ENCODE peak calls at places on chromosomes 2 and 18, in five cellular contexts. D is naive thymus-derived CD8-positive, alpha-beta T cell; F is amniotic stem cell; L is COR-L47; W is T-cell. M is an unnamed sample.
A peak's percentile ranks its signal among the peaks of the same experiment; 100 is the strongest.

GRCh38 chr2:100321181-100321880 is 970 bp downstream of the LONRF2 start:
- DNase-seq in D (no peak), F (no peak), L (peak; percentile 74), W (no peak), M (no peak)

GRCh38 chr2:131042161-131042775 is 51.0 kb downstream of the FAM168B start:
- DNase-seq in D (peak; percentile 58), F (no peak), L (no peak), W (no peak), M (no peak)

GRCh38 chr2:237223208-237223861 is 137.6 kb downstream of the COPS8 start:
- DNase-seq in D (no peak), F (peak; percentile 71), L (no peak), W (no peak), M (no peak)

GRCh38 chr2:176582183-176582582 is 312.9 kb downstream of the MTX2 start:
- DNase-seq in D (no peak), F (no peak), L (no peak), W (no peak), M (no peak)

GRCh38 chr2:205721057-205721767 is 38.9 kb downstream of the NRP2 start:
- DNase-seq in D (no peak), F (no peak), L (no peak), W (no peak), M (no peak)

GRCh38 chr2:124888431-124888830 is 863.3 kb downstream of the CNTNAP5 start:
- DNase-seq in D (no peak), F (no peak), L (no peak), W (no peak), M (no peak)

GRCh38 chr18:31490838-31491237 is 7.1 kb upstream of the DSG2 start:
- DNase-seq in D (no peak), F (no peak), L (no peak), W (no peak), M (no peak)

GRCh38 chr2:100376836-100377235 is 40.6 kb downstream of the CHST10 start:
- DNase-seq in D (no peak), F (no peak), L (no peak), W (no peak), M (no peak)

GRCh38 chr2:234954551-234954992 is 2.8 kb downstream of the SH3BP4 start:
- DNase-seq in D (no peak), F (no peak), L (no peak), W (no peak), M (no peak)

GRCh38 chr18:21604711-21605110 is 4.2 kb upstream of the ESCO1 start:
- DNase-seq in D (no peak), F (no peak), L (no peak), W (no peak), M (no peak)

GRCh38 chr2:75596784-75597183 is 36.0 kb upstream of the EVA1A start:
- DNase-seq in D (no peak), F (no peak), L (no peak), W (no peak), M (no peak)

GRCh38 chr2:97997774-97998392 is 2.1 kb upstream of the TMEM131 start:
- DNase-seq in D (no peak), F (no peak), L (peak; percentile 46), W (no peak), M (no peak)

GRCh38 chr18:10138719-10139118 is 224.9 kb downstream of the VAPA start:
- DNase-seq in D (no peak), F (no peak), L (no peak), W (no peak), M (no peak)

GRCh38 chr2:145106293-145106692 is 586.4 kb upstream of the ZEB2 start:
- DNase-seq in D (no peak), F (no peak), L (no peak), W (no peak), M (no peak)

GRCh38 chr2:71620116-71620515 is 166.8 kb downstream of the DYSF start:
- DNase-seq in D (no peak), F (no peak), L (no peak), W (no peak), M (no peak)

GRCh38 chr2:217940261-217941220 is 62.3 kb downstream of the TNS1 start:
- DNase-seq in D (peak; percentile 42), F (no peak), L (no peak), W (no peak), M (no peak)

GRCh38 chr2:84449055-84449454 is 10.0 kb downstream of the SUCLG1 start:
- DNase-seq in D (no peak), F (no peak), L (no peak), W (no peak), M (no peak)

GRCh38 chr2:240646061-240646899 is 21.0 kb downstream of the GPR35 start:
- DNase-seq in D (no peak), F (no peak), L (no peak), W (no peak), M (no peak)

GRCh38 chr2:203636896-203637818 is 69.3 kb upstream of the CD28 start:
- DNase-seq in D (no peak), F (no peak), L (no peak), W (no peak), M (no peak)

GRCh38 chr2:26847663-26848335 is at the start of gene DPYSL5:
- DNase-seq in D (no peak), F (no peak), L (peak; percentile 90), W (no peak), M (no peak)

GRCh38 chr2:241924909-241925250 is 55.4 kb downstream of the RTP5 start:
- DNase-seq in D (no peak), F (no peak), L (no peak), W (no peak), M (no peak)

GRCh38 chr2:145740302-145740701 is 1220.4 kb upstream of the ZEB2 start:
- DNase-seq in D (no peak), F (no peak), L (no peak), W (no peak), M (no peak)

GRCh38 chr2:15619510-15619909 is 27.8 kb downstream of the DDX1 start:
- DNase-seq in D (no peak), F (no peak), L (no peak), W (no peak), M (no peak)

GRCh38 chr2:219958941-219959340 is 331.5 kb downstream of the SLC4A3 start:
- DNase-seq in D (no peak), F (no peak), L (no peak), W (no peak), M (no peak)

GRCh38 chr18:61336766-61337165 is 3.5 kb downstream of the CDH20 start:
- DNase-seq in D (no peak), F (no peak), L (no peak), W (no peak), M (no peak)

GRCh38 chr2:142892715-142893114 is 15.3 kb downstream of the KYNU start:
- DNase-seq in D (no peak), F (no peak), L (no peak), W (no peak), M (peak; percentile 24)

GRCh38 chr18:74897971-74898657 is 300.4 kb downstream of the ZNF407 start:
- DNase-seq in D (no peak), F (peak; percentile 6), L (no peak), W (no peak), M (no peak)

GRCh38 chr18:10659000-10659399 is 133.2 kb downstream of the NAPG start:
- DNase-seq in D (no peak), F (no peak), L (no peak), W (no peak), M (no peak)

GRCh38 chr18:25787281-25787680 is 303.1 kb downstream of the SS18 start:
- DNase-seq in D (no peak), F (no peak), L (no peak), W (no peak), M (no peak)

GRCh38 chr18:52950153-52950552 is 610.2 kb downstream of the DCC start:
- DNase-seq in D (no peak), F (no peak), L (no peak), W (no peak), M (no peak)

GRCh38 chr2:39479696-39480095 is 42.6 kb upstream of the MAP4K3 start:
- DNase-seq in D (no peak), F (no peak), L (no peak), W (no peak), M (no peak)

GRCh38 chr18:39521164-39521563 is 1955.6 kb upstream of the CELF4 start:
- DNase-seq in D (no peak), F (no peak), L (no peak), W (no peak), M (no peak)

GRCh38 chr2:10016802-10017258 is 26.5 kb upstream of the KLF11 start:
- DNase-seq in D (no peak), F (no peak), L (no peak), W (no peak), M (no peak)

GRCh38 chr2:15730545-15731212 is 139.0 kb downstream of the DDX1 start:
- DNase-seq in D (no peak), F (no peak), L (peak; percentile 75), W (no peak), M (no peak)

GRCh38 chr2:189327879-189328351 is 113.4 kb upstream of the WDR75 start:
- DNase-seq in D (no peak), F (no peak), L (no peak), W (no peak), M (no peak)

M was measured in GM19239.